ENCODE peak calls at places on chromosomes 13 and 19, in four cellular contexts. R, Q, P and H are unnamed samples.

GRCh38 chr19:40177286-40178070 is 13.7 kb upstream of the MAP3K10 start:
- DNase-seq in R (no peak), Q (no peak), P (no peak), H (no peak)

GRCh38 chr19:44635581-44636438 is 7.9 kb upstream of the PVR start:
- DNase-seq in R (no peak), Q (no peak), P (no peak), H (peak; percentile 44)

GRCh38 chr13:41311607-41312500 is 787 bp downstream of the NAA16 start:
- DNase-seq in R (peak; percentile 65), Q (no peak), P (peak; percentile 44), H (peak; percentile 53)

GRCh38 chr19:23925285-23925684 is 10.6 kb downstream of the ZNF726 start:
- DNase-seq in R (no peak), Q (no peak), P (no peak), H (no peak)

GRCh38 chr13:83815598-83815997 is 66.7 kb downstream of the SLITRK1 start:
- DNase-seq in R (no peak), Q (no peak), P (no peak), H (no peak)

GRCh38 chr13:75774176-75774575 is 138.0 kb downstream of the LMO7 start:
- DNase-seq in R (no peak), Q (no peak), P (no peak), H (no peak)

GRCh38 chr19:39795001-39795400 is 16.3 kb downstream of the LEUTX start:
- DNase-seq in R (no peak), Q (no peak), P (no peak), H (no peak)

GRCh38 chr13:34591163-34591562 is 350.9 kb upstream of the NBEA start:
- DNase-seq in R (no peak), Q (no peak), P (no peak), H (peak; percentile 11)

GRCh38 chr13:59447031-59447430 is 716.7 kb downstream of the DIAPH3 start:
- DNase-seq in R (no peak), Q (no peak), P (no peak), H (no peak)

GRCh38 chr13:112510002-112510780 is 77.8 kb downstream of the TUBGCP3 start:
- DNase-seq in R (no peak), Q (no peak), P (no peak), H (peak; percentile 73)

GRCh38 chr13:29514720-29515310 is 80.7 kb downstream of the SLC7A1 start:
- DNase-seq in R (no peak), Q (no peak), P (no peak), H (no peak)

GRCh38 chr19:33394006-33394722 is 20.7 kb downstream of the CEBPG start:
- DNase-seq in R (peak; percentile 69), Q (no peak), P (peak; percentile 72), H (peak; percentile 73)

GRCh38 chr13:98299954-98300350 is 122.9 kb upstream of the RNF113B start:
- DNase-seq in R (no peak), Q (no peak), P (no peak), H (no peak)

GRCh38 chr19:3058821-3059314 is 3.4 kb downstream of the TLE5 start:
- DNase-seq in R (no peak), Q (no peak), P (no peak), H (no peak)

GRCh38 chr19:33052352-33052972 is 12.2 kb downstream of the RHPN2 start:
- DNase-seq in R (no peak), Q (no peak), P (peak; percentile 67), H (peak; percentile 73)

GRCh38 chr13:95355491-95355890 is 54.2 kb upstream of the ABCC4 start:
- DNase-seq in R (no peak), Q (no peak), P (no peak), H (peak; percentile 67)

GRCh38 chr13:38951525-38952313 is 38.9 kb downstream of the STOML3 start:
- DNase-seq in R (peak; percentile 58), Q (no peak), P (peak; percentile 16), H (peak; percentile 56)

GRCh38 chr13:99448586-99448985 is 52.7 kb upstream of the TM9SF2 start:
- DNase-seq in R (no peak), Q (no peak), P (no peak), H (no peak)

GRCh38 chr19:46813570-46814358 is 25.4 kb upstream of the SLC1A5 start:
- DNase-seq in R (peak; percentile 66), Q (no peak), P (peak; percentile 74), H (peak; percentile 92)

GRCh38 chr13:41019027-41019487 is at the start of gene ELF1:
- DNase-seq in R (no peak), Q (no peak), P (peak; percentile 36), H (peak; percentile 59)

GRCh38 chr13:105202384-105202783 is 1333.1 kb downstream of the EFNB2 start:
- DNase-seq in R (no peak), Q (no peak), P (no peak), H (peak; percentile 56)

GRCh38 chr19:15769586-15769985 is 17.9 kb upstream of the OR10H5 start:
- DNase-seq in R (no peak), Q (peak; percentile 45), P (no peak), H (no peak)

GRCh38 chr13:32956595-32956933 is 59.7 kb upstream of the KL start:
- DNase-seq in R (no peak), Q (no peak), P (no peak), H (no peak)

GRCh38 chr19:12778905-12779161 is 3.5 kb upstream of the HOOK2 start:
- DNase-seq in R (no peak), Q (no peak), P (no peak), H (no peak)

GRCh38 chr13:33871207-33872004 is 53.5 kb downstream of the RFC3 start:
- DNase-seq in R (no peak), Q (no peak), P (no peak), H (no peak)

GRCh38 chr13:95154441-95154886 is 146.8 kb downstream of the ABCC4 start:
- DNase-seq in R (no peak), Q (no peak), P (no peak), H (peak; percentile 49)

GRCh38 chr13:22039961-22040360 is 369.1 kb downstream of the FGF9 start:
- DNase-seq in R (no peak), Q (no peak), P (no peak), H (no peak)

GRCh38 chr13:34419025-34419424 is 523.0 kb upstream of the NBEA start:
- DNase-seq in R (no peak), Q (no peak), P (no peak), H (no peak)

GRCh38 chr13:42760949-42761348 is 20.4 kb upstream of the FAM216B start:
- DNase-seq in R (no peak), Q (no peak), P (no peak), H (peak; percentile 89)

GRCh38 chr13:68927387-68928026 is 1180.1 kb upstream of the ATXN8OS start:
- DNase-seq in R (no peak), Q (no peak), P (no peak), H (no peak)

GRCh38 chr13:40920826-40921225 is 98.3 kb downstream of the ELF1 start:
- DNase-seq in R (no peak), Q (no peak), P (no peak), H (peak; percentile 22)

GRCh38 chr19:56026769-56027168 is 40.2 kb downstream of the NLRP5 start:
- DNase-seq in R (no peak), Q (no peak), P (no peak), H (no peak)
- TF ChIP-seq CTCF in R (no peak), Q (no peak), P (no peak), H (no peak)

GRCh38 chr19:51799998-51800848 is 5.3 kb downstream of the FPR3 start:
- DNase-seq in R (no peak), Q (no peak), P (peak; percentile 57), H (peak; percentile 99)

GRCh38 chr19:51798958-51799310 is 4.0 kb downstream of the FPR3 start:
- DNase-seq in R (no peak), Q (no peak), P (no peak), H (no peak)

GRCh38 chr19:51798127-51798526 is 3.2 kb downstream of the FPR3 start:
- DNase-seq in R (no peak), Q (no peak), P (no peak), H (no peak)

GRCh38 chr19:51800849-51801244 is 5.9 kb downstream of the FPR3 start:
- DNase-seq in R (no peak), Q (no peak), P (no peak), H (peak; percentile 57)

GRCh38 chr19:51799311-51799997 is 4.5 kb downstream of the FPR3 start:
- DNase-seq in R (peak; percentile 80), Q (peak; percentile 96), P (peak; percentile 78), H (peak; percentile 100)
- H3K4me3 ChIP-seq in R (no peak overlapping the region), Q (no peak overlapping the region), P (no peak overlapping the region), H (peak overlapping the region; percentile 26)

DNA sequence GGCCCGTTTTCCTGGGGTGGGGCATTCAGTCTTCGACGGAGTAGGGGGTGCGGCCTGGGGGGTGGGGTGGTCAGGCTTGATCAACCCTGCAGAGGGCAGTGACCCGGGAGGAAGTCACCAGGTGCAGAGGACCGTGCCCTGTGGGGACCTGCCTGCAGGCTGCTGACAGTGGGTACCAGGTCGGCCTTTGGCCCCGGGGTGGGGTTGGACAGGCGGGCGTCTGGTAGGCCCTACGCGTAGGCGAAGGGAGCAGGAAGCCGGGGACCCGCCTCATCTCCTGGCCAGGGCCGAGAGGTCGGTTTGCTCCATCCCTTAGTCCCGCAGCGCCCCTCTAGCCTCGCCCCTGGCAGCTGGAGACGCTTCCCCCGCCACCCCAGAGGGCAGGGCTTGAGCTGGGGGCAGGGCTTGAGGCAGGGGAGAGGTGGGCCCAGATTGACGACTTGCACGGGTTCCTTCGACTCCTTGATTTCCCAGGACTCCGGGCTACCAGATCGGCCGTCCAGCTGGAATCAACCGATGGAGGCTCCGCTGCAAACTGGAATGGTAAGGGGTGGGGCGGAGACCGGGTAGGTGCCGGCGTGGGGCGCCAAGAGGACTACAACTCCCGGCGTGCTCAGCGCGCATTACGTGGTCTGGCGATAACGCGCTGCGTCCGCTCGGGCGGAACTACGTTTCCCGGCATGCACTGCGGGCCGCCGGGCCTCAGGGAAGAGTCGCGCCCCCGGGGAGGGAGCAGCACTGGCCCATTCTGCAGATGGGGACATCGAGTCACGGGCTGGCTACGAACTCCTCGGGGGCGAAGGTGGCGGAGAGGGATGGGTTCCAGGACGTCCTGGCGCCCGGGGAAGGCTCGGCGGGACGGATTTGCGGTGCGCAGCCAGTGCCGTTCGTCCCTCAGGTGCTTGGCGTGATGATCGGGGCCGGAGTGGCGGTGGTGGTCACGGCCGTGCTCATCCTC is at the start of gene PNPLA6:
- DNase-seq in R (peak; percentile 97), Q (peak; percentile 99), P (peak; percentile 96), H (peak; percentile 96)
- TF ChIP-seq CTCF in R (no peak), Q (no peak), P (no peak), H (no peak)

GRCh38 chr19:16895467-16896097 is 6.8 kb downstream of the F2RL3 start:
- DNase-seq in R (no peak), Q (no peak), P (no peak), H (peak; percentile 31)
- H3K4me3 ChIP-seq in R (no peak overlapping the region), Q (peak overlapping the region; percentile 64), P (peak overlapping the region; percentile 54), H (peak overlapping the region; percentile 59)

GRCh38 chr13:110705826-110706569 is at the start of gene CARS2:
- DNase-seq in R (peak; percentile 99), Q (peak; percentile 99), P (peak; percentile 97), H (peak; percentile 97)
- TF ChIP-seq CTCF in R (no peak), Q (no peak), P (no peak), H (no peak)